ENCODE peak calls at places on chromosomes 2 and 18, in nine cellular contexts. One of them, this sample, is unnamed.
A peak's percentile ranks its signal among the peaks of the same experiment; 100 is the strongest.

GRCh38 chr18:5979971-5980457 is 84.7 kb upstream of the TMEM200C start:
- DNase-seq in NCI-H1436: no peak
- DNase-seq in AML-193: no peak
- DNase-seq in foreskin fibroblast: no peak
- DNase-seq in NCI-H1694: no peak
- DNase-seq in breast epithelium: no peak
- DNase-seq in NAMALWA: no peak
- DNase-seq in EH: no peak
- DNase-seq in AG04450: no peak
- DNase-seq in this sample: no peak

GRCh38 chr2:202038471-202039277 is 5.0 kb downstream of the FZD7 start:
- DNase-seq in NCI-H1436: no peak
- DNase-seq in AML-193: no peak
- DNase-seq in foreskin fibroblast: peak; percentile 50
- DNase-seq in NCI-H1694: no peak
- DNase-seq in breast epithelium: no peak
- DNase-seq in NAMALWA: no peak
- DNase-seq in EH: peak; percentile 82
- DNase-seq in AG04450: no peak
- DNase-seq in this sample: peak; percentile 37

GRCh38 chr2:89820248-89820647 is 1128.8 kb downstream of the RPIA start:
- DNase-seq in NCI-H1436: no peak
- DNase-seq in AML-193: no peak
- DNase-seq in foreskin fibroblast: no peak
- DNase-seq in NCI-H1694: no peak
- DNase-seq in breast epithelium: no peak
- DNase-seq in NAMALWA: no peak
- DNase-seq in EH: no peak
- DNase-seq in AG04450: no peak
- DNase-seq in this sample: no peak

GRCh38 chr2:167966937-167967913 is 280.2 kb downstream of the STK39 start:
- DNase-seq in NCI-H1436: no peak
- DNase-seq in AML-193: no peak
- DNase-seq in foreskin fibroblast: peak; percentile 16
- DNase-seq in NCI-H1694: no peak
- DNase-seq in breast epithelium: no peak
- DNase-seq in NAMALWA: no peak
- DNase-seq in EH: peak; percentile 16
- DNase-seq in AG04450: no peak
- DNase-seq in this sample: no peak

GRCh38 chr2:155519731-155520130 is 812.8 kb downstream of the NR4A2 start:
- DNase-seq in NCI-H1436: no peak
- DNase-seq in AML-193: no peak
- DNase-seq in foreskin fibroblast: no peak
- DNase-seq in NCI-H1694: no peak
- DNase-seq in breast epithelium: no peak
- DNase-seq in NAMALWA: no peak
- DNase-seq in EH: no peak
- DNase-seq in AG04450: no peak
- DNase-seq in this sample: no peak

GRCh38 chr2:62309465-62310091 is 113.7 kb downstream of the B3GNT2 start:
- DNase-seq in NCI-H1436: no peak
- DNase-seq in AML-193: no peak
- DNase-seq in foreskin fibroblast: no peak
- DNase-seq in NCI-H1694: no peak
- DNase-seq in breast epithelium: no peak
- DNase-seq in NAMALWA: no peak
- DNase-seq in EH: peak; percentile 13
- DNase-seq in AG04450: no peak
- DNase-seq in this sample: no peak

GRCh38 chr18:63440897-63441296 is 18.6 kb upstream of the VPS4B start:
- DNase-seq in NCI-H1436: no peak
- DNase-seq in AML-193: no peak
- DNase-seq in foreskin fibroblast: no peak
- DNase-seq in NCI-H1694: no peak
- DNase-seq in breast epithelium: no peak
- DNase-seq in NAMALWA: no peak
- DNase-seq in EH: no peak
- DNase-seq in AG04450: no peak
- DNase-seq in this sample: no peak

GRCh38 chr2:62238236-62238635 is 42.3 kb downstream of the B3GNT2 start:
- DNase-seq in NCI-H1436: no peak
- DNase-seq in AML-193: no peak
- DNase-seq in foreskin fibroblast: no peak
- DNase-seq in NCI-H1694: no peak
- DNase-seq in breast epithelium: no peak
- DNase-seq in NAMALWA: no peak
- DNase-seq in EH: no peak
- DNase-seq in AG04450: no peak
- DNase-seq in this sample: no peak

GRCh38 chr2:46697830-46698323 is 217.7 kb downstream of the MCFD2 start:
- DNase-seq in NCI-H1436: no peak
- DNase-seq in AML-193: no peak
- DNase-seq in foreskin fibroblast: no peak
- DNase-seq in NCI-H1694: no peak
- DNase-seq in breast epithelium: no peak
- DNase-seq in NAMALWA: no peak
- DNase-seq in EH: no peak
- DNase-seq in AG04450: no peak
- DNase-seq in this sample: no peak

GRCh38 chr2:220279372-220279771 is 651.9 kb downstream of the SLC4A3 start:
- DNase-seq in NCI-H1436: no peak
- DNase-seq in AML-193: no peak
- DNase-seq in foreskin fibroblast: peak; percentile 88
- DNase-seq in NCI-H1694: no peak
- DNase-seq in breast epithelium: no peak
- DNase-seq in NAMALWA: no peak
- DNase-seq in EH: peak; percentile 95
- DNase-seq in AG04450: peak; percentile 47
- DNase-seq in this sample: peak; percentile 33

GRCh38 chr2:20365249-20365817 is 14.7 kb upstream of the PUM2 start:
- DNase-seq in NCI-H1436: no peak
- DNase-seq in AML-193: no peak
- DNase-seq in foreskin fibroblast: peak; percentile 57
- DNase-seq in NCI-H1694: no peak
- DNase-seq in breast epithelium: no peak
- DNase-seq in NAMALWA: no peak
- DNase-seq in EH: peak; percentile 74
- DNase-seq in AG04450: no peak
- DNase-seq in this sample: peak; percentile 62

GRCh38 chr2:121748202-121748601 is 7.2 kb upstream of the TSN start:
- DNase-seq in NCI-H1436: no peak
- DNase-seq in AML-193: peak; percentile 71
- DNase-seq in foreskin fibroblast: peak; percentile 36
- DNase-seq in NCI-H1694: no peak
- DNase-seq in breast epithelium: no peak
- DNase-seq in NAMALWA: peak; percentile 73
- DNase-seq in EH: peak; percentile 74
- DNase-seq in AG04450: peak; percentile 10
- DNase-seq in this sample: no peak

GRCh38 chr2:124708661-124709060 is 683.6 kb downstream of the CNTNAP5 start:
- DNase-seq in NCI-H1436: no peak
- DNase-seq in AML-193: no peak
- DNase-seq in foreskin fibroblast: no peak
- DNase-seq in NCI-H1694: no peak
- DNase-seq in breast epithelium: no peak
- DNase-seq in NAMALWA: no peak
- DNase-seq in EH: no peak
- DNase-seq in AG04450: no peak
- DNase-seq in this sample: no peak

GRCh38 chr2:64888591-64889309 is 100.4 kb upstream of the SLC1A4 start:
- DNase-seq in NCI-H1436: no peak
- DNase-seq in AML-193: peak; percentile 18
- DNase-seq in foreskin fibroblast: peak; percentile 43
- DNase-seq in NCI-H1694: no peak
- DNase-seq in breast epithelium: no peak
- DNase-seq in NAMALWA: no peak
- DNase-seq in EH: peak; percentile 55
- DNase-seq in AG04450: no peak
- DNase-seq in this sample: peak; percentile 45

GRCh38 chr2:12381543-12382323 is 335.0 kb upstream of the TRIB2 start:
- DNase-seq in NCI-H1436: no peak
- DNase-seq in AML-193: no peak
- DNase-seq in foreskin fibroblast: no peak
- DNase-seq in NCI-H1694: no peak
- DNase-seq in breast epithelium: no peak
- DNase-seq in NAMALWA: no peak
- DNase-seq in EH: no peak
- DNase-seq in AG04450: no peak
- DNase-seq in this sample: no peak